ENCODE peak calls at places on chromosome 11, in five cellular contexts. B is endothelial cell of umbilical vein, F is K562, K is H1, M is HepG2. O is an unnamed sample.

GRCh38 chr11:94832604-94833238 is 64.6 kb downstream of the AMOTL1 start:
- DNase-seq in B (no peak), F (no peak), K (no peak), M (peak), O (no peak)

GRCh38 chr11:93902921-93903320 is 52.5 kb upstream of the VSTM5 start:
- DNase-seq in B (no peak), F (no peak), K (no peak), M (no peak), O (no peak)

GRCh38 chr11:26333906-26334305 is 2.0 kb downstream of the ANO3 start:
- DNase-seq in B (no peak), F (no peak), K (no peak), M (no peak), O (no peak)

GRCh38 chr11:31651822-31652221 is 142.3 kb downstream of the ELP4 start:
- DNase-seq in B (no peak), F (no peak), K (no peak), M (no peak), O (no peak)

GRCh38 chr11:111942826-111943225 is 5.7 kb downstream of the DIXDC1 start:
- DNase-seq in B (no peak), F (no peak), K (no peak), M (no peak), O (no peak)

GRCh38 chr11:2428322-2428795 is 16.0 kb downstream of the TRPM5 start:
- DNase-seq in B (peak), F (peak), K (no peak), M (peak), O (no peak)

GRCh38 chr11:59429924-59430516 is 3.8 kb upstream of the OR5A2 start:
- DNase-seq in B (peak), F (peak), K (no peak), M (peak), O (peak)

GRCh38 chr11:75797796-75798195 is 17.2 kb upstream of the UVRAG start:
- DNase-seq in B (no peak), F (no peak), K (no peak), M (no peak), O (no peak)

GRCh38 chr11:123681007-123681406 is 26.6 kb upstream of the SCN3B start:
- DNase-seq in B (no peak), F (no peak), K (no peak), M (no peak), O (no peak)

GRCh38 chr11:115409691-115410220 is 94.5 kb downstream of the CADM1 start:
- DNase-seq in B (peak), F (no peak), K (no peak), M (peak), O (no peak)

GRCh38 chr11:81253226-81253625 is 1480.4 kb downstream of the FAM181B start:
- DNase-seq in B (no peak), F (no peak), K (no peak), M (no peak), O (no peak)

GRCh38 chr11:72668645-72669347 is 5.4 kb downstream of the PDE2A start:
- DNase-seq in B (no peak), F (no peak), K (no peak), M (no peak), O (no peak)

GRCh38 chr11:94545641-94546470 is 2.1 kb downstream of the FUT4 start:
- DNase-seq in B (no peak), F (no peak), K (no peak), M (no peak), O (no peak)

GRCh38 chr11:27991731-27992130 is 116.2 kb downstream of the KIF18A start:
- DNase-seq in B (no peak), F (no peak), K (no peak), M (peak), O (no peak)

GRCh38 chr11:45554230-45554967 is 111.0 kb downstream of the CHST1 start:
- DNase-seq in B (no peak), F (no peak), K (no peak), M (no peak), O (no peak)

GRCh38 chr11:87030458-87031054 is 7.2 kb upstream of the TMEM135 start:
- DNase-seq in B (no peak), F (no peak), K (no peak), M (peak), O (no peak)

GRCh38 chr11:10673476-10674062 is 20.0 kb downstream of the IRAG1 start:
- DNase-seq in B (no peak), F (no peak), K (no peak), M (no peak), O (no peak)

GRCh38 chr11:44596541-44597276 is 31.2 kb downstream of the CD82 start:
- DNase-seq in B (no peak), F (no peak), K (no peak), M (no peak), O (no peak)

GRCh38 chr11:114818382-114818781 is 140.1 kb downstream of the NXPE2 start:
- DNase-seq in B (no peak), F (no peak), K (no peak), M (no peak), O (no peak)

GRCh38 chr11:45807792-45808238 is 2.9 kb downstream of the SLC35C1 start:
- DNase-seq in B (no peak), F (no peak), K (no peak), M (no peak), O (no peak)

GRCh38 chr11:17985517-17985916 is 27.3 kb downstream of the SERGEF start:
- DNase-seq in B (peak), F (no peak), K (no peak), M (peak), O (no peak)

GRCh38 chr11:6635082-6635932 is 16.1 kb upstream of the TPP1 start:
- DNase-seq in B (peak), F (no peak), K (no peak), M (peak), O (no peak)

GRCh38 chr11:96197221-96197620 is 145.8 kb downstream of the MAML2 start:
- DNase-seq in B (no peak), F (no peak), K (no peak), M (no peak), O (no peak)

GRCh38 chr11:130904380-130904779 is 11.9 kb downstream of the SNX19 start:
- DNase-seq in B (no peak), F (peak), K (no peak), M (no peak), O (no peak)

GRCh38 chr11:115132829-115133228 is 371.4 kb downstream of the CADM1 start:
- DNase-seq in B (no peak), F (peak), K (no peak), M (peak), O (no peak)

GRCh38 chr11:66749091-66749490 is 20.1 kb upstream of the SPTBN2 start:
- DNase-seq in B (no peak), F (no peak), K (no peak), M (no peak), O (no peak)

GRCh38 chr11:127693686-127694085 is 693.1 kb upstream of the KIRREL3 start:
- DNase-seq in B (no peak), F (no peak), K (no peak), M (no peak), O (no peak)

GRCh38 chr11:77198440-77198849 is 70.4 kb downstream of the MYO7A start:
- DNase-seq in B (peak), F (peak), K (peak), M (peak), O (no peak)

GRCh38 chr11:126464796-126465195 is 109.3 kb downstream of the ST3GAL4 start:
- DNase-seq in B (no peak), F (no peak), K (no peak), M (no peak), O (no peak)

GRCh38 chr11:78061921-78062311 is 1.7 kb upstream of the THRSP start:
- DNase-seq in B (no peak), F (peak), K (no peak), M (peak), O (no peak)

GRCh38 chr11:129695543-129696308 is 119.9 kb upstream of the TMEM45B start:
- DNase-seq in B (peak), F (peak), K (peak), M (peak), O (no peak)

GRCh38 chr11:123139206-123139605 is 55.8 kb downstream of the CLMP start:
- DNase-seq in B (no peak), F (no peak), K (no peak), M (no peak), O (no peak)

GRCh38 chr11:29438815-29439214 is 578.0 kb downstream of the KCNA4 start:
- DNase-seq in B (no peak), F (no peak), K (no peak), M (no peak), O (no peak)

GRCh38 chr11:95330332-95330731 is 99.3 kb upstream of the SESN3 start:
- DNase-seq in B (no peak), F (no peak), K (no peak), M (no peak), O (no peak)

GRCh38 chr11:112320668-112321067 is 60.0 kb upstream of the PLET1 start:
- DNase-seq in B (peak), F (no peak), K (no peak), M (peak), O (no peak)

GRCh38 chr11:65446446-65447277 is 24.1 kb downstream of the NEAT1 start:
- DNase-seq in B (peak), F (no peak), K (no peak), M (no peak), O (no peak)

GRCh38 chr11:76669901-76670474 is 559 bp downstream of the LRRC32 start:
- DNase-seq in B (peak), F (no peak), K (no peak), M (no peak), O (no peak)

GRCh38 chr11:20631525-20632168 is 32.2 kb downstream of the SLC6A5 start:
- DNase-seq in B (no peak), F (no peak), K (no peak), M (no peak), O (no peak)

GRCh38 chr11:102824541-102824940 is 18.9 kb downstream of the MMP3 start:
- DNase-seq in B (no peak), F (no peak), K (no peak), M (no peak), O (no peak)

GRCh38 chr11:67059671-67060070 is 3.0 kb downstream of the RHOD start:
- DNase-seq in B (no peak), F (no peak), K (no peak), M (no peak), O (no peak)

GRCh38 chr11:121497176-121497995 is 44.6 kb upstream of the SORL1-AS1 start:
- DNase-seq in B (no peak), F (no peak), K (no peak), M (no peak), O (no peak)
- TF ChIP-seq EZH2 in B (no peak), F (no peak), K (no peak), M (no peak), O (no peak)

GRCh38 chr11:393219-394033 is 583 bp upstream of the PKP3 start:
- DNase-seq in B (no peak), F (peak), K (no peak), M (peak), O (no peak)
- TF ChIP-seq POLR2AphosphoS5 in B (no peak), F (peak), K (no peak), M (no peak), O (no peak)

GRCh38 chr11:68842427-68843051 is 823 bp upstream of the CPT1A start:
- DNase-seq in B (no peak), F (no peak), K (no peak), M (no peak), O (no peak)
- H3K9ac ChIP-seq in B (no peak), F (peak), K (no peak), M (no peak), O (no peak)

DNA sequence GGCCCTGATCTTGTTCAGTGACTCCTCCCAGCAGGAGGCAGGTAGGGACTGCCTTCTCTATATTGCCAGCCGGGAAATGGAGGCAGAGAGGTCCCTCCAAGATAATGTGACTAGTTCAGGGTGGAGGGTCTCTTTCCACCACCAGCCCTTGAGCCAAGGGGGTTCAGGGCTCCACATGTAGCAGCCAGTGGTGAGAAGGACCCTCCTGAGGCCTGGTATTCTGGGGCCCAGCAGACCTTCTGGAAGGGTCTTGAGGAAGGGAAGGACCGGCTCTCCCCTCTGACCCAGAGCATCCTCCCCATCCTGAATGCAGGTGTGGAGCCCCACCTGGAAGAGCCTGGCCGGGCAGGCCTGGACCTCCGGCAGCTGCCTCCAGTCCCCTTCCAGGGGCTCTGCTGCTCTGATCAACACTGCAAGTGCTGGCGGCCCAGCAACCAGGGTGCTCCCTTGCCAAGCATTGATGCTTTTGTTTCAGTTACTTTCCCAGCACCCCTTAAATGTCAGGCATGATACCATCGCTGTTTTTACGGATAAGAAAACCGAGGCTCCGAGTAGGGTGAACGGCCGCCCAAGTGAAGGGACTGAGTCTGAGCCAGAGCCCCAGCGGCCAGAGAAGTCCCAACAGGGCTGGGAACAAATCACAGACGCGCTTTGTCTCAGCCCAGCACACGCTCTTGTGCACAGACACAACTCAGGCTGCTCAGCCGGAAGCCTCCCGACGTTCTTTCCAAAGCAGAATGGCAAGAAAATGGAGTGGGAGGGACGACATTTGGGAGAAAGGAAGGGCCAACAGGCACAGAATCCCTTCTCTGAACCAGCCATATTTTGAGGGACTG is 38.8 kb downstream of the DKK3 start:
- DNase-seq in B (no peak), F (no peak), K (no peak), M (no peak), O (no peak)
- TF ChIP-seq EZH2 in B (no peak), F (no peak), K (no peak), M (no peak), O (no peak)